ENCODE peak calls at places on chromosomes 1 and 21, in four cellular contexts. J is ovary, A is H1, Z is tibial nerve. W is an unnamed sample.

GRCh38 chr1:160127865-160128523 is 12.4 kb downstream of the ATP1A2 start:
- DNase-seq in A (no peak), J (no peak), Z (no peak), W (no peak)

GRCh38 chr1:237976345-237976744 is 85.6 kb upstream of the ZP4 start:
- DNase-seq in Z (no peak), J (no peak), A (no peak), W (no peak)

GRCh38 chr1:192788184-192788583 is 20.7 kb upstream of the RGS2 start:
- DNase-seq in J (no peak), Z (no peak), A (no peak), W (no peak)

GRCh38 chr1:26702680-26703038 is 6.8 kb downstream of the ARID1A start:
- DNase-seq in J (no peak), A (no peak), Z (no peak), W (no peak)

GRCh38 chr1:54378157-54378883 is 27.9 kb downstream of the SSBP3 start:
- DNase-seq in J (no peak), Z (no peak), A (peak; percentile 76), W (no peak)

GRCh38 chr1:112744019-112744578 is 29.0 kb upstream of the PPM1J start:
- DNase-seq in Z (no peak), A (peak; percentile 86), J (peak; percentile 26), W (peak; percentile 13)

GRCh38 chr1:112007169-112007568 is 17.7 kb upstream of the KCND3 start:
- DNase-seq in Z (no peak), A (no peak), J (no peak), W (no peak)

GRCh38 chr21:39217356-39218081 is 34.3 kb upstream of the PSMG1 start:
- DNase-seq in J (no peak), A (no peak), Z (no peak), W (no peak)

GRCh38 chr21:31374430-31374829 is 30.4 kb upstream of the TIAM1 start:
- DNase-seq in J (no peak), Z (no peak), A (peak; percentile 37), W (no peak)

GRCh38 chr1:145708063-145708462 is 895 bp upstream of the PDZK1 start:
- DNase-seq in Z (no peak), A (no peak), J (no peak), W (no peak)

GRCh38 chr1:53837924-53838653 is at the start of gene NDC1:
- DNase-seq in A (peak; percentile 93), J (peak; percentile 90), Z (peak; percentile 73), W (peak; percentile 92)

GRCh38 chr1:99554727-99555126 is 91.2 kb upstream of the PALMD start:
- DNase-seq in Z (no peak), J (no peak), A (no peak), W (no peak)

GRCh38 chr1:54249798-54250497 is 50.0 kb downstream of the MRPL37 start:
- DNase-seq in Z (peak; percentile 31), J (no peak), A (no peak), W (no peak)

GRCh38 chr1:115314765-115315164 is 23.3 kb downstream of the NGF start:
- DNase-seq in A (no peak), Z (no peak), J (no peak), W (no peak)

GRCh38 chr1:45767035-45767434 is 16.6 kb upstream of the IPP start:
- DNase-seq in Z (no peak), A (no peak), J (no peak), W (no peak)

GRCh38 chr1:185850366-185850765 is 116.2 kb downstream of the HMCN1 start:
- DNase-seq in J (no peak), Z (no peak), A (no peak), W (no peak)

GRCh38 chr1:162988869-162989268 is 80.3 kb upstream of the RGS4 start:
- DNase-seq in J (no peak), Z (no peak), A (peak; percentile 45), W (no peak)

GRCh38 chr1:225768662-225769426 is 8.8 kb upstream of the SRP9 start:
- DNase-seq in J (peak; percentile 20), A (peak; percentile 37), Z (no peak), W (no peak)

GRCh38 chr1:161994153-161994814 is 29.4 kb downstream of the OLFML2B start:
- DNase-seq in J (no peak), A (no peak), Z (no peak), W (peak; percentile 21)

GRCh38 chr1:232534552-232535517 is 95.1 kb downstream of the SIPA1L2 start:
- DNase-seq in A (no peak), Z (no peak), J (no peak), W (no peak)

GRCh38 chr1:184190626-184191025 is 139.1 kb downstream of the TSEN15 start:
- DNase-seq in Z (no peak), J (no peak), A (no peak), W (no peak)

GRCh38 chr1:117128323-117129079 is 7.0 kb upstream of the TRIM45 start:
- DNase-seq in A (no peak), Z (no peak), J (no peak), W (no peak)

GRCh38 chr1:37851271-37851670 is 8.1 kb downstream of the MTF1 start:
- DNase-seq in Z (no peak), J (no peak), A (no peak), W (no peak)

GRCh38 chr1:111955755-111956154 is 33.7 kb downstream of the KCND3 start:
- DNase-seq in Z (no peak), A (no peak), J (no peak), W (no peak)

GRCh38 chr1:156421062-156421938 is 52.3 kb downstream of the RHBG start:
- DNase-seq in Z (peak; percentile 21), J (peak; percentile 62), A (peak; percentile 93), W (peak; percentile 78)

GRCh38 chr1:204828352-204828850 is 42.3 kb upstream of the NFASC start:
- DNase-seq in J (peak; percentile 90), Z (peak; percentile 20), A (peak; percentile 93), W (peak; percentile 71)

GRCh38 chr1:169163059-169163458 is 56.6 kb downstream of the ATP1B1 start:
- DNase-seq in Z (no peak), A (no peak), J (no peak), W (no peak)

GRCh38 chr1:228323401-228323800 is 83.2 kb downstream of the TRIM11 start:
- DNase-seq in Z (no peak), A (no peak), J (no peak), W (no peak)

GRCh38 chr1:211606914-211607751 is 28.2 kb upstream of the SLC30A1 start:
- DNase-seq in Z (no peak), J (no peak), A (no peak), W (peak; percentile 41)

GRCh38 chr1:183069562-183070216 is 46.5 kb downstream of the LAMC1 start:
- DNase-seq in J (no peak), A (no peak), Z (no peak), W (no peak)

GRCh38 chr1:208132287-208132882 is 111.8 kb downstream of the PLXNA2 start:
- DNase-seq in A (peak; percentile 92), J (peak; percentile 84), Z (peak; percentile 64), W (peak; percentile 94)

GRCh38 chr1:107389410-107390075 is 248.7 kb downstream of the NTNG1 start:
- DNase-seq in J (no peak), Z (no peak), A (no peak), W (no peak)

GRCh38 chr1:167135281-167135840 is 41.5 kb downstream of the STYXL2 start:
- DNase-seq in J (no peak), Z (no peak), A (no peak), W (no peak)

GRCh38 chr1:39205102-39205780 is 746 bp downstream of the MACF1 start:
- DNase-seq in A (no peak), Z (no peak), J (no peak), W (peak; percentile 23)

GRCh38 chr1:59967141-59967697 is 40.6 kb upstream of the CYP2J2 start:
- DNase-seq in Z (no peak), A (no peak), J (no peak), W (no peak)

GRCh38 chr1:31346882-31347281 is 26.0 kb downstream of the FABP3 start:
- DNase-seq in A (no peak), J (no peak), Z (no peak), W (no peak)

GRCh38 chr1:206687915-206688442 is 3.3 kb downstream of the MAPKAPK2 start:
- DNase-seq in A (no peak), Z (no peak), J (no peak), W (no peak)

GRCh38 chr1:226047495-226047894 is 15.0 kb upstream of the H3-3A start:
- DNase-seq in J (no peak), Z (no peak), A (no peak), W (no peak)

GRCh38 chr1:4108341-4108740 is 208.3 kb upstream of the C1orf174 start:
- DNase-seq in A (no peak), J (no peak), Z (no peak), W (no peak)
- H3K9me3 ChIP-seq in A (peaks cover 7% of the 10 kb centered on the region), J (no peaks in the 10 kb centered on the region), Z (no peaks in the 10 kb centered on the region), W (no peaks in the 10 kb centered on the region)

GRCh38 chr1:17194133-17194475 is 10.8 kb upstream of the PADI1 start:
- DNase-seq in A (peak; percentile 35), J (no peak), Z (no peak), W (no peak)
- H3K27me3 ChIP-seq in A (no peaks in the 10 kb centered on the region), J (no peaks in the 10 kb centered on the region), Z (no peaks in the 10 kb centered on the region), W (no peaks in the 10 kb centered on the region)

GRCh38 chr1:71080782-71081696 is at the start of gene ZRANB2:
- DNase-seq in A (peak; percentile 88), J (peak; percentile 89), Z (peak; percentile 69), W (peak; percentile 93)
- TF ChIP-seq POLR2A in A (peak; percentile 96), J (peak; percentile 55), Z (peak; percentile 62), W (peak; percentile 84)

DNA sequence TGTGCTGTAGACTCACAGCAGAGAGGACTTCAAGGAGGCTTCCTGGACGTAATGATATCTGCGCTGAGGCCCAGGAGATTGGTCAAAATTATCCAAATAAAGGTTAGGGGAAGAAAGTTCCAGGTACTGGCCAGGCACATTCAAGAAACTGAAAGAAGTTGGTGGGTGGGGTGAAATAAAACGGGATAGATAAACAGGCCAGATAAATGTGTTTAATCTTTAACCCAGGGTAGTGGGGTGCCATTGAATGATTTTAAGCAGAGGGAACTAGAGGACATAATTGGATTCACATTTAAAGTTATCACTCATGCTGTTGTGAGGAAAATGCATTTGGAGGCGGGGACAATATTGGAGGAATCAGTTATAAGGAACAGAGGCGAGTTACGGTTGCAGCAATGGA is 134.7 kb downstream of the NR5A2 start:
- DNase-seq in J (no peak), Z (no peak), A (no peak), W (no peak)
- H3K9me3 ChIP-seq in J (no peaks in the 10 kb centered on the region), Z (no peaks in the 10 kb centered on the region), A (no peaks in the 10 kb centered on the region), W (no peaks in the 10 kb centered on the region)

GRCh38 chr1:245645894-245646293 is 491.1 kb downstream of the KIF26B start:
- DNase-seq in J (no peak), Z (no peak), A (no peak), W (no peak)

GRCh38 chr1:245652660-245653427 is 498.1 kb downstream of the KIF26B start:
- DNase-seq in A (no peak), J (no peak), Z (no peak), W (no peak)

GRCh38 chr1:245654460-245655050 is 499.8 kb downstream of the KIF26B start:
- DNase-seq in A (no peak), J (no peak), Z (no peak), W (no peak)

GRCh38 chr1:245648749-245649517 is 494.1 kb downstream of the KIF26B start:
- DNase-seq in Z (no peak), A (no peak), J (no peak), W (no peak)

GRCh38 chr1:245650441-245650840 is 495.7 kb downstream of the KIF26B start:
- DNase-seq in A (no peak), J (no peak), Z (no peak), W (no peak)
- H3K27me3 ChIP-seq in A (no peaks in the 10 kb centered on the region), J (no peaks in the 10 kb centered on the region), Z (no peaks in the 10 kb centered on the region), W (no peaks in the 10 kb centered on the region)

GRCh38 chr1:77558591-77559164 is 123.8 kb downstream of the ZZZ3 start:
- DNase-seq in Z (no peak), A (no peak), J (no peak), W (no peak)
- TF ChIP-seq POLR2A in Z (no peak), A (peak; percentile 27), J (no peak), W (no peak)